ENCODE peak calls at places on chromosomes 12 and 14, in four cellular contexts. One of them, this sample, is unnamed. For H3K79me2, the result is how much of the 10 kb centered on the place peaks cover.

GRCh38 chr14:31275731-31276130 is 68.1 kb upstream of the HECTD1 start:
- DNase-seq in trophoblast cell: no peak
- DNase-seq in H1: no peak
- DNase-seq in mesendoderm: peak
- DNase-seq in this sample: no peak

GRCh38 chr12:132828706-132829534 is at the start of gene GOLGA3:
- DNase-seq in trophoblast cell: peak
- DNase-seq in H1: peak
- DNase-seq in mesendoderm: peak
- DNase-seq in this sample: peak

GRCh38 chr14:89625208-89625987 is 208.4 kb upstream of the FOXN3 start:
- DNase-seq in trophoblast cell: no peak
- DNase-seq in H1: no peak
- DNase-seq in mesendoderm: no peak
- DNase-seq in this sample: peak

GRCh38 chr12:101962486-101962885 is 85.1 kb downstream of the DRAM1 start:
- DNase-seq in trophoblast cell: no peak
- DNase-seq in H1: no peak
- DNase-seq in mesendoderm: no peak
- DNase-seq in this sample: no peak

GRCh38 chr12:105352940-105353635 is 22.6 kb downstream of the C12orf75 start:
- DNase-seq in trophoblast cell: no peak
- DNase-seq in H1: no peak
- DNase-seq in mesendoderm: peak
- DNase-seq in this sample: no peak

GRCh38 chr12:1384910-1385309 is 209.5 kb downstream of the FBXL14 start:
- DNase-seq in trophoblast cell: no peak
- DNase-seq in H1: no peak
- DNase-seq in mesendoderm: no peak
- DNase-seq in this sample: no peak

GRCh38 chr12:10501031-10501430 is 4.7 kb upstream of the EIF2S3B start:
- DNase-seq in trophoblast cell: no peak
- DNase-seq in H1: no peak
- DNase-seq in mesendoderm: no peak
- DNase-seq in this sample: no peak

GRCh38 chr12:130984183-130985058 is 30.7 kb downstream of the ADGRD1 start:
- DNase-seq in trophoblast cell: no peak
- DNase-seq in H1: no peak
- DNase-seq in mesendoderm: no peak
- DNase-seq in this sample: no peak

GRCh38 chr12:88763536-88764100 is 183.3 kb upstream of the KITLG start:
- DNase-seq in trophoblast cell: peak
- DNase-seq in H1: no peak
- DNase-seq in mesendoderm: peak
- DNase-seq in this sample: no peak

GRCh38 chr14:52055215-52055614 is 13.6 kb downstream of the NID2 start:
- DNase-seq in trophoblast cell: no peak
- DNase-seq in H1: no peak
- DNase-seq in mesendoderm: no peak
- DNase-seq in this sample: no peak

GRCh38 chr12:124856842-124857178 is 6.9 kb downstream of the SCARB1 start:
- DNase-seq in trophoblast cell: no peak
- DNase-seq in H1: no peak
- DNase-seq in mesendoderm: no peak
- DNase-seq in this sample: no peak

GRCh38 chr12:124857921-124858461 is 5.7 kb downstream of the SCARB1 start:
- DNase-seq in trophoblast cell: no peak
- DNase-seq in H1: no peak
- DNase-seq in mesendoderm: no peak
- DNase-seq in this sample: no peak

GRCh38 chr12:124854637-124855184 is 9.0 kb downstream of the SCARB1 start:
- DNase-seq in trophoblast cell: no peak
- DNase-seq in H1: no peak
- DNase-seq in mesendoderm: no peak
- DNase-seq in this sample: no peak

GRCh38 chr12:124855275-124855957 is 8.2 kb downstream of the SCARB1 start:
- DNase-seq in trophoblast cell: no peak
- DNase-seq in H1: no peak
- DNase-seq in mesendoderm: no peak
- DNase-seq in this sample: no peak

GRCh38 chr12:124856132-124856841 is 7.4 kb downstream of the SCARB1 start:
- DNase-seq in trophoblast cell: no peak
- DNase-seq in H1: no peak
- DNase-seq in mesendoderm: no peak
- DNase-seq in this sample: no peak
- H3K79me2 ChIP-seq in trophoblast cell: under half
- H3K79me2 ChIP-seq in H1: under half
- H3K79me2 ChIP-seq in mesendoderm: under half
- H3K79me2 ChIP-seq in this sample: under half

DNA sequence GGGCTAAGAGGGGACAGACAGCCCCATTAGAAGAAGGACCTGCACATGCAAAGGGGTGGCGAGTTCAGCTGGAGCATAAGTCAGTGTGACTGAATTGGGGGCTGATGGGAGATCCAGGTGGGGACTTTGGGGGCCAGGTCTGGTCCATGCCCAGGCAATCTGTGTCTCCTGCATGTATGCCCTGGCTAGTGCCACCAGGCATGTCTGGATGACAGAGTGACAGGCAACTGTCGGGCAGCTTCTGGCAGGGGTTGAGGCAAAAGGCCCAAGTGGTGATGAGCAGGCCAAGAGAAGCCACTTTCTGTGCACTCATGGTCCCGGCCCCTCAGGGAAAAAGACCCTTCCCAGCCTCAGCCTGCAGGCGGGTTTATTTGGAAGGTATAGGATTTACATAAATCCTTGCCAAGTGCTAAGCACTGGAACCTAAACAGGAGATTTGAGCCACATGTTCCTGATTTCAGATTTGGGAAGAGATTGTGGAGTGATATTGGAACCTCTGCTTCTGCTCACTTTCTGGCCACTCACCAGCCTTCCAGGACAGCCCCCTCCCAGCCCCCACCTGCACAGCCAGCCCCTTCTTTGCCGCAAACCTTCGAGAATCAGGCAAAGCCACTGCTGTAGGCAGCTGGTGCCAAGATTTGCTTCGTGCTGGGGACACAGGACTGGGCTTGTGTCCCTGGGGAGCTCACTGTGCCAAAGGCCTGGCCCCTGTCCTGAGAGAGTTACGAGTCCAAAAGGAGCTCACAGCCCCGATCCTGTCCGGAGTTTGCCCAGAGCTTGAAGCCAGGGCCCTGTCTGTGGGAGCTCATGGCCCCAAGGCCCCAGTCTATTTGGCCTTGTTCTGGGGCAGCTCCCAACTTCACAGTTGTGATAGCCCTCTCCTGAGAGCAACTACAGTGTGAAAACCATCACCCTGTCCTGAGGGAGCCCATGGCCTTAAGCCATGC is 232.5 kb upstream of the RTL1 start:
- DNase-seq in trophoblast cell: no peak
- DNase-seq in H1: no peak
- DNase-seq in mesendoderm: no peak
- DNase-seq in this sample: no peak
- H3K23ac ChIP-seq in trophoblast cell: no peak
- H3K23ac ChIP-seq in H1: no peak
- H3K23ac ChIP-seq in mesendoderm: no peak
- H3K23ac ChIP-seq in this sample: no peak

GRCh38 chr12:14962797-14963196 is 1.4 kb upstream of the ARHGDIB start:
- DNase-seq in trophoblast cell: no peak
- DNase-seq in H1: no peak
- DNase-seq in mesendoderm: no peak
- DNase-seq in this sample: no peak
- H3K79me2 ChIP-seq in trophoblast cell: under half
- H3K79me2 ChIP-seq in H1: under half
- H3K79me2 ChIP-seq in mesendoderm: under half
- H3K79me2 ChIP-seq in this sample: under half

GRCh38 chr14:105528197-105528858 is 1.9 kb downstream of the TMEM121 start:
- DNase-seq in trophoblast cell: peak
- DNase-seq in H1: no peak
- DNase-seq in mesendoderm: peak
- DNase-seq in this sample: peak

GRCh38 chr14:105530446-105531087 is 4.2 kb downstream of the TMEM121 start:
- DNase-seq in trophoblast cell: no peak
- DNase-seq in H1: no peak
- DNase-seq in mesendoderm: no peak
- DNase-seq in this sample: no peak

GRCh38 chr14:105531088-105531957 is 4.9 kb downstream of the TMEM121 start:
- DNase-seq in trophoblast cell: no peak
- DNase-seq in H1: no peak
- DNase-seq in mesendoderm: no peak
- DNase-seq in this sample: no peak

GRCh38 chr14:105528859-105529505 is 2.6 kb downstream of the TMEM121 start:
- DNase-seq in trophoblast cell: peak
- DNase-seq in H1: no peak
- DNase-seq in mesendoderm: no peak
- DNase-seq in this sample: no peak

GRCh38 chr14:105529506-105530445 is 3.4 kb downstream of the TMEM121 start:
- DNase-seq in trophoblast cell: no peak
- DNase-seq in H1: no peak
- DNase-seq in mesendoderm: no peak
- DNase-seq in this sample: no peak
- H3K23ac ChIP-seq in trophoblast cell: no peak
- H3K23ac ChIP-seq in H1: no peak
- H3K23ac ChIP-seq in mesendoderm: no peak
- H3K23ac ChIP-seq in this sample: no peak

GRCh38 chr12:32145096-32145495 is 38.4 kb downstream of the BICD1 start:
- DNase-seq in trophoblast cell: no peak
- DNase-seq in H1: no peak
- DNase-seq in mesendoderm: no peak
- DNase-seq in this sample: no peak
- H3K79me2 ChIP-seq in trophoblast cell: under half
- H3K79me2 ChIP-seq in H1: under half
- H3K79me2 ChIP-seq in mesendoderm: under half
- H3K79me2 ChIP-seq in this sample: under half

GRCh38 chr14:68278568-68279436 is 459.2 kb downstream of the RAD51B start:
- DNase-seq in trophoblast cell: peak
- DNase-seq in H1: no peak
- DNase-seq in mesendoderm: peak
- DNase-seq in this sample: no peak
- H3K23ac ChIP-seq in trophoblast cell: no peak
- H3K23ac ChIP-seq in H1: no peak
- H3K23ac ChIP-seq in mesendoderm: no peak
- H3K23ac ChIP-seq in this sample: no peak

DNA sequence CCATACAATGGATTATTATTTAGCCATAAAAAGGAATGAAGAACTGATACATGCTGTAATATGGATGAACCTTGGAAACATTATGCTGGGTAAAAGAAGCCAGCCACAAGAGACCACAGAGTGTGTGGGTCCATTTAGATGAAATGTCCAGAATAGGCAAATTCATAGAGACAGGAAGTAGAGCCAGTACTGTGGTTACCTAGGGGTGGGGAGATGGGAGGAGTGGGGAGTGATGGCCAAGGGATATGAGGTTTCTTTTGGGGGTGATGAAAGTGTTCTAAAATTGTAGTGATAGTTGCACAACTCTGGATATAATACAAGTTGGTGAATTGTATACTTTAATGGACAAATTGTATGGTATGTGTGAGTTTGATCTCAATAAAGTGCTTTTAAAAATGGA is 18.6 kb downstream of the JDP2 start:
- DNase-seq in trophoblast cell: no peak
- DNase-seq in H1: no peak
- DNase-seq in mesendoderm: no peak
- DNase-seq in this sample: no peak
- H3K79me2 ChIP-seq in trophoblast cell: under half
- H3K79me2 ChIP-seq in H1: under half
- H3K79me2 ChIP-seq in mesendoderm: under half
- H3K79me2 ChIP-seq in this sample: under half

This sample was measured in H9.